ENCODE peak calls at places on chromosomes 3 and 15, in six cellular contexts. One of them, this sample, is unnamed.

GRCh38 chr3:11717768-11718581 is 74.3 kb upstream of the VGLL4 start:
- DNase-seq in H1: no peak
- DNase-seq in mesenchymal stem cell: peak; percentile 78
- DNase-seq in IMR-90: peak; percentile 46
- DNase-seq in mesendoderm: no peak
- DNase-seq in H9: no peak
- DNase-seq in this sample: no peak

GRCh38 chr15:51775967-51776816 is 24.8 kb downstream of the TMOD2 start:
- DNase-seq in H9: peak; percentile 74
- DNase-seq in mesendoderm: peak; percentile 76
- DNase-seq in H1: no peak
- DNase-seq in mesenchymal stem cell: peak; percentile 60
- DNase-seq in IMR-90: peak; percentile 55
- DNase-seq in this sample: peak; percentile 42

GRCh38 chr3:38588276-38588971 is 61.1 kb downstream of the SCN5A start:
- DNase-seq in IMR-90: no peak
- DNase-seq in mesenchymal stem cell: no peak
- DNase-seq in H9: peak; percentile 15
- DNase-seq in H1: no peak
- DNase-seq in mesendoderm: no peak
- DNase-seq in this sample: no peak

GRCh38 chr3:184378650-184379374 is 805 bp upstream of the THPO start:
- DNase-seq in mesendoderm: no peak
- DNase-seq in H9: no peak
- DNase-seq in mesenchymal stem cell: no peak
- DNase-seq in IMR-90: no peak
- DNase-seq in H1: no peak
- DNase-seq in this sample: no peak

GRCh38 chr15:82569834-82570233 is 29.6 kb upstream of the RPS17 start:
- DNase-seq in mesenchymal stem cell: no peak
- DNase-seq in IMR-90: no peak
- DNase-seq in H1: no peak
- DNase-seq in H9: no peak
- DNase-seq in mesendoderm: no peak
- DNase-seq in this sample: no peak

GRCh38 chr3:71504250-71505036 is 79.1 kb downstream of the FOXP1 start:
- DNase-seq in H1: no peak
- DNase-seq in mesenchymal stem cell: peak; percentile 65
- DNase-seq in mesendoderm: no peak
- DNase-seq in H9: no peak
- DNase-seq in IMR-90: peak; percentile 96
- DNase-seq in this sample: no peak

GRCh38 chr15:99452728-99453643 is 112.8 kb upstream of the MEF2A start:
- DNase-seq in H1: no peak
- DNase-seq in H9: no peak
- DNase-seq in IMR-90: peak; percentile 18
- DNase-seq in mesenchymal stem cell: peak; percentile 33
- DNase-seq in mesendoderm: no peak
- DNase-seq in this sample: no peak

GRCh38 chr3:67654832-67655152 is 380 bp upstream of the SUCLG2 start:
- DNase-seq in mesenchymal stem cell: no peak
- DNase-seq in IMR-90: no peak
- DNase-seq in mesendoderm: no peak
- DNase-seq in H9: no peak
- DNase-seq in H1: no peak
- DNase-seq in this sample: no peak

GRCh38 chr3:185076219-185076618 is 76.6 kb downstream of the C3orf70 start:
- DNase-seq in IMR-90: no peak
- DNase-seq in mesenchymal stem cell: no peak
- DNase-seq in H9: no peak
- DNase-seq in mesendoderm: no peak
- DNase-seq in H1: no peak
- DNase-seq in this sample: no peak

GRCh38 chr3:11185564-11186317 is 31.4 kb downstream of the HRH1 start:
- DNase-seq in H9: no peak
- DNase-seq in mesenchymal stem cell: peak; percentile 79
- DNase-seq in IMR-90: peak; percentile 96
- DNase-seq in H1: no peak
- DNase-seq in mesendoderm: no peak
- DNase-seq in this sample: no peak

GRCh38 chr3:173380681-173381080 is 16.9 kb upstream of the NLGN1 start:
- DNase-seq in mesenchymal stem cell: no peak
- DNase-seq in H9: no peak
- DNase-seq in IMR-90: no peak
- DNase-seq in mesendoderm: no peak
- DNase-seq in H1: no peak
- DNase-seq in this sample: no peak

GRCh38 chr3:56012732-56013131 is 455.5 kb downstream of the ERC2 start:
- DNase-seq in H1: no peak
- DNase-seq in H9: no peak
- DNase-seq in mesendoderm: peak; percentile 33
- DNase-seq in mesenchymal stem cell: no peak
- DNase-seq in IMR-90: no peak
- DNase-seq in this sample: no peak

GRCh38 chr15:35330921-35331320 is 215.0 kb downstream of the DPH6 start:
- DNase-seq in mesendoderm: no peak
- DNase-seq in mesenchymal stem cell: no peak
- DNase-seq in H9: no peak
- DNase-seq in H1: no peak
- DNase-seq in IMR-90: no peak
- DNase-seq in this sample: no peak

GRCh38 chr3:149970716-149971402 is at the start of gene PFN2:
- DNase-seq in mesendoderm: peak; percentile 90
- DNase-seq in mesenchymal stem cell: peak; percentile 81
- DNase-seq in IMR-90: peak; percentile 73
- DNase-seq in H1: no peak
- DNase-seq in H9: peak; percentile 76
- DNase-seq in this sample: peak; percentile 88

GRCh38 chr3:113746955-113747718 is at the start of gene ATP6V1A:
- DNase-seq in H9: peak; percentile 88
- DNase-seq in mesenchymal stem cell: peak; percentile 46
- DNase-seq in IMR-90: no peak
- DNase-seq in mesendoderm: peak; percentile 68
- DNase-seq in H1: no peak
- DNase-seq in this sample: peak; percentile 52

GRCh38 chr15:40088929-40089755 is 19.5 kb downstream of the BMF start:
- DNase-seq in H9: peak; percentile 78
- DNase-seq in mesendoderm: peak; percentile 98
- DNase-seq in H1: no peak
- DNase-seq in IMR-90: peak; percentile 29
- DNase-seq in mesenchymal stem cell: no peak
- DNase-seq in this sample: no peak

GRCh38 chr15:60704129-60704528 is 225.2 kb upstream of the ICE2 start:
- DNase-seq in H1: no peak
- DNase-seq in IMR-90: no peak
- DNase-seq in H9: no peak
- DNase-seq in mesendoderm: no peak
- DNase-seq in mesenchymal stem cell: no peak
- DNase-seq in this sample: no peak

GRCh38 chr15:51077565-51078153 is 17.0 kb downstream of the TNFAIP8L3 start:
- DNase-seq in mesendoderm: peak; percentile 93
- DNase-seq in H1: peak; percentile 66
- DNase-seq in H9: peak; percentile 91
- DNase-seq in IMR-90: no peak
- DNase-seq in mesenchymal stem cell: no peak
- DNase-seq in this sample: peak; percentile 49

GRCh38 chr3:128723477-128723876 is 2.5 kb upstream of the RAB7A start:
- DNase-seq in mesendoderm: no peak
- DNase-seq in H1: no peak
- DNase-seq in mesenchymal stem cell: no peak
- DNase-seq in IMR-90: no peak
- DNase-seq in H9: no peak
- DNase-seq in this sample: no peak
- H2BK15ac ChIP-seq in mesendoderm: no peak overlapping the region
- H2BK15ac ChIP-seq in H1: no peak overlapping the region
- H2BK15ac ChIP-seq in mesenchymal stem cell: no peak overlapping the region
- H2BK15ac ChIP-seq in IMR-90: no peak overlapping the region
- H2BK15ac ChIP-seq in H9: no peak overlapping the region
- H2BK15ac ChIP-seq in this sample: no peak overlapping the region

DNA sequence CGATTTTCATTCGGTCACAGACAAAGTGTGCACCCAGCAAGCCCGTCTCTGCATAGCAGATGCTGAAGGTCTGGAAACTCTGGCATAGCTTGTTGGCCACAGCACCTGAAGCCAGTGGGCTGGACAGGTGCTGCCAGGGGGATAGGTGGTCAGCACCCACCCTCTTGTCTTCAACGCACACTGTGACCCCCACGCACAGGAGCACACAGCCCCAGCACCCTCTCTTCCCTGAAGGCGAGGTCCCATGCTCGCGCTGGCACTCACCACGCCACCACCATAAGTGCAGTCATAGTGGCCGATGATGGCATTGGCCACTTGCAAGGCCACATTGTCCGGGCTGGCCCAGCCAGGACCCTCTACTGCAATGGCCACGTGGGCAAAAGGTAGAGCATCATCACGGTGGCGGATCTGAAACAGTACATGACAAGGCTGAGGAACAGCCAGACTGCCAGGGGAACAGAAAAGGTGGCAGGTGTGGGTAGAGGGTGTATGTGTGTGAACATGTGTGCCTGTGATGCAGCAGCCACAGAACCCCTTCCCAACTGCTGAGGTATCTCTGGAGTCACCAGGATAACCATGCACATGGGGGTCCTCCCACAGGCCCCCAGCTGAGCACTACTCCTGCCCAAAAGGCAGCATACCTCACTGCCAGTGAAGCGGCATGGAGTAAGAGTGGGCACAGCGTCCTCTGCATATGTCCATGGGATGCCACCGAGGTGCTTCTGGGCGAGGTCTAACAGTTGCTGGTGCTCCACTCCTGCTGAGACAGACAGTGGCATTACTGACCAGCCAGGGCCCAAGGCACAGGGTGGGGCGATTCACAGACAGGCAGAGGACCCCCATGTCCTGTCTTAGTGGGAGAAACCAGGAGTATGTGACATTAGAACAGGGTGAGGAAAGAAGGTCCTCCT is 5.8 kb upstream of the COL7A1 start:
- DNase-seq in IMR-90: no peak
- DNase-seq in mesendoderm: no peak
- DNase-seq in H1: no peak
- DNase-seq in H9: no peak
- DNase-seq in mesenchymal stem cell: no peak
- DNase-seq in this sample: no peak
- H2BK15ac ChIP-seq in IMR-90: no peak overlapping the region
- H2BK15ac ChIP-seq in mesendoderm: no peak overlapping the region
- H2BK15ac ChIP-seq in H1: no peak overlapping the region
- H2BK15ac ChIP-seq in H9: no peak overlapping the region
- H2BK15ac ChIP-seq in mesenchymal stem cell: peak overlapping the region; percentile 45
- H2BK15ac ChIP-seq in this sample: no peak overlapping the region

DNA sequence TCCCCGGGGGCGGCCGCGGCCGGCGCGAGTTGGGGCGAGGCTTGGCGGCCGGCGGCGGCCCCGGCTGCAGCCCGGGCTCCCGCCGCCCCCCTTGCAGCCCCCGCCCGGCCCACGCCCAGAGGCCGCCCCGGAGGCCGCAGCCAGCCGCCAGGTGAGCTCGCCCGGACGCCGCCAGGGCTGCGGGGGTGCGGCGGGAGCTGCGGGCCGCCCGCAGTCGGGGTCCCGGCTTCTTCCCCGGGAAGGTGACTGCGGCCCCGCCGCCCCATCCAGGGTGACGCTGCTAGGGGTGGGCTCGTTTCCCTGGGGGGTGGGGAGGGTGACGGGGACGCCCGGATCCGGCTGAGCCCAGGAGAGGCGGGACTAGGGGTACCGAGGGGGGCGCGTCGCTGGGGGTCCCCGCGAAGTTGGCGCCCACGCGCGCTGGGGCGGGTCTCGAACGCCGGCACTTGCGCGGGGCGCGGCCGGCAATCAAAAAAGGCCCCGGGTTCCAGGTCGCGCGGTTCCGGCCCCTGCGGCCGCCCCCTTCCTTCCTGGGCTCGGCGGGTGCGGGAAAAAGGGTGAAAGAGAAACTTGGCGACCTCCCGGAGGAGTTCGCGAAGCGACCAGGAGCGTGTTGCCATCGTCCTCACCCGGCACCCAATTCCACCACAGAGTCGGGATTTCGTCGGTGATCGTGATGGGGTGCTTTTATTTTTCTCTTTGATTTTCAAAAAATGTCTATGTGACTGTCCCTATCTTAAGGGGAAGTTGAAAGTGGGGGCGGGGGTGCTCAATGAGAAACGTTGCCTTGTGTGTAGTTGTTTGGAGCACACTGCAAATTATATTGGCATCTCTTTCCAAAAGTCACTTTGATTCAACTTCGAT is 573 bp downstream of the ATXN7 start:
- DNase-seq in mesendoderm: no peak
- DNase-seq in H9: no peak
- DNase-seq in mesenchymal stem cell: peak; percentile 27
- DNase-seq in H1: no peak
- DNase-seq in IMR-90: no peak
- DNase-seq in this sample: no peak
- H2BK15ac ChIP-seq in mesendoderm: no peak overlapping the region
- H2BK15ac ChIP-seq in H9: no peak overlapping the region
- H2BK15ac ChIP-seq in mesenchymal stem cell: peak overlapping the region; percentile 63
- H2BK15ac ChIP-seq in H1: no peak overlapping the region
- H2BK15ac ChIP-seq in IMR-90: no peak overlapping the region
- H2BK15ac ChIP-seq in this sample: peak overlapping the region; percentile 33

DNA sequence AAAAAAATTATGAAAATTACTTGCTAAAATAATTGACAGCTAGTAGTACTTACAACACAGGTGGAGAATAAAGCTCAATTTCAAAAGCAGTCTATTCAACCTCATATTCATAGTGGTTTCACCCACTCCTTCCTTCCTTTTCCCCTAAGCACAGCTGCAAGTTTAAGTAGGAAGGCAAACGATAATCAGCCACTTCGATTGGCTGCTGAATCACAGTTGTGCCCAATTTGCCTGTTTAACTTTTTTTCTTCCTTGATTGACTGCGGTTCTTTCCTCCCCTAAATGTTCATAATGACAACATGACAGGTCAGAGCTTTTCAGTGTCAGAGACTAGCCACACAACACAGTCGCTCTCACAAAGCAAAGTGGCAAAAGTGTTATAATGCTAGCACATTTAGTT is 468.0 kb upstream of the GBE1 start:
- DNase-seq in IMR-90: no peak
- DNase-seq in H9: no peak
- DNase-seq in mesenchymal stem cell: no peak
- DNase-seq in mesendoderm: no peak
- DNase-seq in H1: no peak
- DNase-seq in this sample: no peak
- H2BK15ac ChIP-seq in IMR-90: no peak overlapping the region
- H2BK15ac ChIP-seq in H9: no peak overlapping the region
- H2BK15ac ChIP-seq in mesenchymal stem cell: no peak overlapping the region
- H2BK15ac ChIP-seq in mesendoderm: no peak overlapping the region
- H2BK15ac ChIP-seq in H1: no peak overlapping the region
- H2BK15ac ChIP-seq in this sample: no peak overlapping the region

DNA sequence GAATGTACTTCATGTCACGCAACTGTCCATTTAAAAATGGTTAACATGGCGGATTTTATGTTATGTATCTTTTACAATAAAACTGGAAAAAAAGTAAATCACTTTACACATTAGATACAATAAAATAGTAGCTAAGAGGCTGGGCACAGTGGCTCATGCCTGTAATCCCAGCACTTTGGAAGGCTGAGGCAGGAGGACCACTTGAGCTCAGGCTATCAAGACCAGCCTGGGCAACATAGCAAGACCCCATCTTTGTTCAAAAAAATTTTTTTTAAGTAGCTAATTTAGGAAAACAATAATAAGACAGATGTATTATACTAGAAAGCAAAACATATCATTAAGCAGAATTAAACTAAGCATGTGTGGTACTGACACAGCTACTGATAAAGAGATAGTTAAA is 11.5 kb downstream of the RNF168 start:
- DNase-seq in H9: no peak
- DNase-seq in H1: no peak
- DNase-seq in mesenchymal stem cell: no peak
- DNase-seq in mesendoderm: no peak
- DNase-seq in IMR-90: no peak
- DNase-seq in this sample: no peak
- H2BK15ac ChIP-seq in H9: no peak overlapping the region
- H2BK15ac ChIP-seq in H1: no peak overlapping the region
- H2BK15ac ChIP-seq in mesenchymal stem cell: no peak overlapping the region
- H2BK15ac ChIP-seq in mesendoderm: no peak overlapping the region
- H2BK15ac ChIP-seq in IMR-90: no peak overlapping the region
- H2BK15ac ChIP-seq in this sample: no peak overlapping the region